ENCODE peak calls at places on chromosomes 4 and X, in five cellular contexts. K is iris pigment epithelial cell; S is cardiac muscle cell; P is stimulated activated CD8-positive, alpha-beta memory T cell treated with anti-CD3 and anti-CD28 coated beads, Interleukin-2, amount 100 ng/mL, for 48 hours; I is T-helper 9 cell. R is an unnamed sample.

GRCh38 chrX:119734897-119735339 is 23.5 kb upstream of the SOWAHD start:
- DNase-seq in S (no peak), K (no peak), I (no peak), P (no peak), R (no peak)

GRCh38 chr4:184416913-184417734 is 57.2 kb downstream of the IRF2 start:
- DNase-seq in P (no peak), K (peak), I (no peak), S (no peak), R (no peak)

GRCh38 chr4:87865960-87866598 is 33.3 kb downstream of the MEPE start:
- DNase-seq in I (no peak), S (no peak), P (no peak), K (peak), R (no peak)

GRCh38 chr4:22997358-22998224 is 304.9 kb downstream of the GBA3 start:
- DNase-seq in I (no peak), S (no peak), K (no peak), P (no peak), R (no peak)

GRCh38 chr4:20431422-20432014 is 179.8 kb downstream of the SLIT2 start:
- DNase-seq in K (peak), S (no peak), I (no peak), P (no peak), R (no peak)

GRCh38 chr4:112765317-112765989 is 128.5 kb downstream of the LARP7 start:
- DNase-seq in P (no peak), K (peak), S (peak), I (no peak), R (no peak)

GRCh38 chrX:38805294-38806053 is 4.2 kb downstream of the MID1IP1 start:
- DNase-seq in S (peak), P (peak), I (peak), K (peak), R (peak)

GRCh38 chrX:14673764-14674163 is 144.4 kb downstream of the GLRA2 start:
- DNase-seq in K (peak), I (no peak), P (no peak), S (no peak), R (no peak)

GRCh38 chr4:157776930-157777329 is 395.9 kb downstream of the GASK1B start:
- DNase-seq in P (no peak), K (no peak), S (no peak), I (no peak), R (no peak)

GRCh38 chr4:177487977-177488376 is 45.7 kb upstream of the AGA start:
- DNase-seq in I (no peak), K (no peak), S (no peak), P (no peak), R (no peak)

GRCh38 chr4:52932586-52933482 is 70.7 kb downstream of the RASL11B start:
- DNase-seq in K (peak), S (no peak), P (no peak), I (no peak), R (no peak)

GRCh38 chr4:12615822-12616221 is 868.3 kb downstream of the RAB28 start:
- DNase-seq in K (no peak), S (no peak), P (no peak), I (no peak), R (no peak)

GRCh38 chr4:56086561-56086960 is 137.8 kb downstream of the CEP135 start:
- DNase-seq in P (no peak), I (no peak), S (no peak), K (no peak), R (no peak)

GRCh38 chr4:108060164-108060563 is 70.5 kb downstream of the HADH start:
- DNase-seq in S (peak), I (no peak), K (peak), P (no peak), R (no peak)

GRCh38 chrX:115259238-115259875 is 25.5 kb upstream of the LRCH2 start:
- DNase-seq in I (no peak), P (no peak), K (no peak), S (peak), R (no peak)

GRCh38 chr4:153488719-153489384 is 22.7 kb downstream of the TMEM131L start:
- DNase-seq in P (no peak), K (peak), S (no peak), I (no peak), R (no peak)

GRCh38 chr4:16785800-16786527 is 112.5 kb downstream of the LDB2 start:
- DNase-seq in P (no peak), S (peak), I (no peak), K (peak), R (no peak)

GRCh38 chr4:31929676-31930075 is 1209.5 kb downstream of the PCDH7 start:
- DNase-seq in K (no peak), P (no peak), I (no peak), S (no peak), R (no peak)

GRCh38 chr4:178086324-178086723 is 644.1 kb upstream of the AGA start:
- DNase-seq in P (no peak), S (peak), K (no peak), I (no peak), R (no peak)

GRCh38 chrX:115689931-115690330 is 129.0 kb downstream of the PLS3 start:
- DNase-seq in K (peak), I (no peak), S (no peak), P (no peak), R (no peak)

GRCh38 chrX:154074199-154074598 is 23.3 kb downstream of the MECP2 start:
- DNase-seq in K (peak), I (no peak), S (peak), P (no peak), R (no peak)

GRCh38 chrX:151151668-151152267 is 24.6 kb upstream of the GPR50 start:
- DNase-seq in I (no peak), K (peak), P (no peak), S (peak), R (no peak)

GRCh38 chrX:30893206-30893605 is 4.2 kb upstream of the TAB3 start:
- DNase-seq in S (no peak), I (no peak), K (peak), P (no peak), R (no peak)

GRCh38 chr4:13325744-13326143 is 158.4 kb downstream of the RAB28 start:
- DNase-seq in K (no peak), S (peak), I (no peak), P (no peak), R (no peak)

GRCh38 chr4:112145820-112146813 is 863 bp downstream of the FAM241A start:
- DNase-seq in K (peak), S (peak), P (peak), I (peak), R (peak)

GRCh38 chr4:128583753-128584712 is 225.5 kb upstream of the JADE1 start:
- DNase-seq in I (no peak), S (no peak), P (no peak), K (no peak), R (no peak)

GRCh38 chrX:119756926-119757635 is 1.3 kb upstream of the SOWAHD start:
- DNase-seq in S (no peak), P (no peak), K (no peak), I (no peak), R (no peak)

GRCh38 chr4:24980064-24980690 is 50.6 kb downstream of the LGI2 start:
- DNase-seq in K (peak), I (peak), P (peak), S (peak), R (peak)

GRCh38 chr4:168319486-168320019 is 1.0 kb upstream of the DDX60 start:
- DNase-seq in S (no peak), K (no peak), I (no peak), P (no peak), R (no peak)

GRCh38 chr4:128427832-128428366 is 140.3 kb upstream of the PGRMC2 start:
- DNase-seq in S (no peak), K (peak), P (no peak), I (no peak), R (no peak)

GRCh38 chr4:1602621-1603412 is 81.3 kb downstream of the FAM53A start:
- DNase-seq in I (no peak), S (no peak), K (no peak), P (no peak), R (no peak)